ENCODE peak calls at places on chromosomes 16 and 17, in four cellular contexts. X is HepG2, G is SK-N-SH, N is K562. I is an unnamed sample.

GRCh38 chr17:19573075-19573474 is 39.4 kb downstream of the SLC47A1 start:
- DNase-seq in X (no peak), G (no peak), N (no peak), I (no peak)

GRCh38 chr16:56298948-56299602 is 107.8 kb downstream of the GNAO1 start:
- DNase-seq in X (no peak), G (peak), N (no peak), I (no peak)

GRCh38 chr16:1745181-1745899 is 26.0 kb downstream of the NME3 start:
- DNase-seq in X (no peak), G (no peak), N (no peak), I (no peak)

GRCh38 chr17:78249836-78250806 is 18.7 kb downstream of the TMEM235 start:
- DNase-seq in X (no peak), G (no peak), N (no peak), I (no peak)

GRCh38 chr17:57747221-57748017 is 2.3 kb upstream of the CCDC182 start:
- DNase-seq in X (peak), G (peak), N (peak), I (peak)

GRCh38 chr17:59753522-59754467 is 46.3 kb downstream of the VMP1 start:
- DNase-seq in X (peak), G (peak), N (peak), I (peak)

GRCh38 chr16:58124601-58124915 is 4.6 kb downstream of the CFAP20 start:
- DNase-seq in X (no peak), G (no peak), N (no peak), I (no peak)

GRCh38 chr17:75194879-75195278 is 10.6 kb upstream of the NUP85 start:
- DNase-seq in X (no peak), G (no peak), N (no peak), I (no peak)

GRCh38 chr16:30561212-30561816 is 3.1 kb upstream of the ZNF764 start:
- DNase-seq in X (no peak), G (no peak), N (no peak), I (no peak)

GRCh38 chr17:63498621-63499195 is 21.8 kb downstream of the ACE start:
- DNase-seq in X (peak), G (no peak), N (no peak), I (no peak)

DNA sequence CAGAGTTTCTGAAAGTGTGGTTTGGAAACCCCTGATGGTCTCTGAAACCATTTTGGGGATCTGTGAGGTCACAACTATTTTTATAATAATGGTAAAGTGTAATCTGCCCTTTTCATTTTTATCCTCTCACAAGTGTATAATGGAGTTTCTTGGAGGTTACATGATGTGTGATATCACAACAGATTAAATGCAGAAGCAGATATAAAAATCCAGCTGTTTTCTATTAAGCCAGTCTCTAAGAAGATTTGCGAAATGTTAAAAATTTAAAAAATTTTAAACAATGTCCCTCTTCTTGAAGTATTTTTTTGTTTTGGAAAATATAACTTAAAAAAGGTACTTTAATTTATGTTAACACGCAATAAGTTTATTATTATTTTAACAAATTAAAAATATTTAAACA is 48.7 kb downstream of the RPGRIP1L start:
- DNase-seq in X (no peak), G (no peak), N (no peak), I (no peak)
- TF ChIP-seq ELF1 in X (no peak), G (no peak), N (no peak), I (no peak)

GRCh38 chr16:88445583-88445960 is 7.5 kb upstream of the ZFPM1 start:
- DNase-seq in X (no peak), G (no peak), N (no peak), I (no peak)

GRCh38 chr16:88446736-88447135 is 6.3 kb upstream of the ZFPM1 start:
- DNase-seq in X (no peak), G (no peak), N (no peak), I (no peak)

GRCh38 chr16:88447881-88448280 is 5.2 kb upstream of the ZFPM1 start:
- DNase-seq in X (no peak), G (no peak), N (no peak), I (no peak)

GRCh38 chr16:88444826-88445582 is 8.1 kb upstream of the ZFPM1 start:
- DNase-seq in X (no peak), G (no peak), N (peak), I (no peak)

DNA sequence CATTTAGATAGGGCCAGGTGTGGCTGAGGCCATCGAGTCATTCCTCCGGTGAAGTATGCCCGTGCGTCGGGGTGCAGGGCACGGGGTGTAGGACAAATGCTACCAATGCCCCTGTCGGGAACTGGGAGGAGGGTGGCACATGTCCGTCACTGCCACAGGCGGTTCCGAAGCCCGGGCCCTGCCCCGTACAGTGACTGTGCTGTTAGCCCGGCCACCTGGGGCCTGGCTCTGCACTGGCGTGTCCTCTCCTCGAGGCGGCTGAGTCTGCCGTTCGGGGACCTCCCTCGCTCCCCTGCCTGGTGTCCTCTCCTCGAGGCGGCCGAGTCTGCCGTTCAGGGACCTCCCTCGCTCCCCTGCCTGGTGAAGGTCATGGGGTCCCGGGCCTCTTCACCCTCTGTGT is 7.0 kb upstream of the ZFPM1 start:
- DNase-seq in X (no peak), G (no peak), N (no peak), I (no peak)
- TF ChIP-seq RAD21 in X (no peak), G (no peak), N (no peak), I (no peak)

GRCh38 chr17:44687752-44688151 is 1.8 kb downstream of the CCDC43 start:
- DNase-seq in X (no peak), G (no peak), N (no peak), I (no peak)

GRCh38 chr17:44693609-44694008 is 4.0 kb upstream of the CCDC43 start:
- DNase-seq in X (no peak), G (no peak), N (peak), I (no peak)

GRCh38 chr17:44689492-44690217 is at the start of gene CCDC43:
- DNase-seq in X (peak), G (peak), N (peak), I (peak)

GRCh38 chr17:44688675-44689491 is 693 bp downstream of the CCDC43 start:
- DNase-seq in X (peak), G (no peak), N (peak), I (no peak)

DNA sequence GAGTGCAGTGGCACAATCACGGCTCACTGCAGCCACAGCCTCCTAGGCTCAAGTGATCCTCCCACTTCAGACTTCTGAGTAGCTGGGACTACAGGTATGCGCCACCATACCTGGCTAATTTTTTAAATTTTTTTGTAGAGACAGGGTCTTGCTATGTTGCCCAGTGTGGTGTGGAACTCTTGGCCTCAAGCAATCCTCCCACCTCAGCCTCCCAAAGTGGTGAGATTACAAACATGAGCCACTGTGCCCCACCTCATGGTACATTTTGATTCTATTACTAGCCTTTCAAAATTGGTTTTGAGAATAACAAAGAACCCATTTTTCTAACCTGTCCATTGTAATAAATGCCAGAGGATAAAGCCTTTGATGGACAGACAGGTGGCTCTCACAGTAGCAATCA is 1.4 kb downstream of the CCDC43 start:
- DNase-seq in X (no peak), G (no peak), N (no peak), I (no peak)
- TF ChIP-seq ELF1 in X (no peak), G (no peak), N (no peak), I (no peak)

DNA sequence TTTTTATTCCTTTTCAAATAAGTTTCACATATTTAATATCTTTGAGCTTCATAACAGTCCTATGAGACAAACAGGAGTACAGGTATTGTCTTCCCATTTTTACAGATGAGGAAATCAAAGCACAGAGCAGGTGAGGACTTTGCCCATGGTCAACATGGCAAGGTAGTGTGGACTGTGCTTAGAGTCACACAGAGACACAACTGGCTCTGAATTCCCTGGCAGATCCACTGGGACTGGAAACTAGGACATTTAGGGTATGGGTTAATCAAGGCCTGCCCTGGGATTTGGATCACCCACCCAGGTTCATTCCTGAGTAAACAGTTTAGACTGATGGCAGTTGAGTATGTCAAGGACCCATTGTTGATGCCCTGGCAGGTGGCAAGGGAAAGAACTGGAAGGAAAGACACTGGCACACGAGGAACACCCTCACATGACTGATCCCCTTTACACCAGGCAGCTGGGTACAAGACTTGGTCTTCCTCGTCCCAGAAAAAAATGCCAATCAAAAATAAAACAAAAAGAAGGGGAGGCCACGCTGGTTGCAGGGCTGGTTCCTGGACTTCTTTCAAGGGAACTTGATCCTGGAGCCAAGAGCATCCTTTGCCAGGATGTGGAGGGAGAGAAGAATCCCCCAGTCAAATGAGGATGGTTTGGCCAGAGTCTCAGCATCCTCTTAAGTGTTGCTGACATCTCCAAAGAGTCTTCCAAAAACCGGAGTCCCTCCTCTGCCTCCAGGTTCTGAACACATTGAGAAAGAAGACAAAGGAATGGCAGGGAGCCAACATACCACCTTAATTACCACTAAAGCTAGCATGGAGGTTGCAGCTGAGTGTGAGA is 34.9 kb downstream of the CHD9 start:
- DNase-seq in X (peak), G (no peak), N (no peak), I (no peak)
- TF ChIP-seq RAD21 in X (no peak), G (no peak), N (no peak), I (no peak)